ENCODE peak calls at places on chromosomes 6 and 20, in ten cellular contexts. S, R, F, C, X, O, G, W, M and L are unnamed samples.

GRCh38 chr20:58800134-58800650 is 50.5 kb downstream of the GNAS-AS1 start:
- DNase-seq in O (no peak), F (no peak), C (no peak), X (no peak), S (no peak), R (no peak), W (no peak), G (no peak), M (no peak), L (no peak)

GRCh38 chr6:106771822-106772221 is 142.4 kb downstream of the QRSL1 start:
- DNase-seq in O (no peak), F (no peak), W (no peak), X (no peak), G (no peak), C (no peak), S (no peak), R (no peak), M (no peak), L (no peak)

GRCh38 chr20:1122388-1123315 is 4.2 kb downstream of the PSMF1 start:
- DNase-seq in G (no peak), X (peak; percentile 50), R (no peak), F (no peak), O (no peak), C (peak; percentile 77), W (no peak), M (no peak), S (no peak), L (peak; percentile 35)

GRCh38 chr6:39961178-39961577 is 26.9 kb upstream of the MOCS1 start:
- DNase-seq in X (peak; percentile 49), F (no peak), S (no peak), C (peak; percentile 70), O (no peak), G (no peak), W (no peak), M (no peak), R (no peak), L (no peak)

GRCh38 chr20:19401096-19401495 is 188.7 kb downstream of the SLC24A3 start:
- DNase-seq in G (no peak), C (no peak), O (no peak), F (no peak), M (no peak), X (no peak), S (no peak), W (no peak), R (no peak), L (no peak)

GRCh38 chr6:5103250-5103649 is 18.1 kb downstream of the PPP1R3G start:
- DNase-seq in S (no peak), C (no peak), X (no peak), O (no peak), R (no peak), W (peak; percentile 49), M (no peak), F (no peak), G (no peak), L (no peak)

GRCh38 chr6:41404221-41404866 is 68.9 kb downstream of the NCR2 start:
- DNase-seq in S (no peak), C (no peak), W (no peak), R (no peak), G (no peak), O (no peak), M (no peak), F (no peak), X (no peak), L (no peak)

GRCh38 chr6:162882817-162883481 is 155.2 kb downstream of the PACRG start:
- DNase-seq in G (no peak), W (no peak), S (no peak), C (no peak), M (no peak), O (no peak), R (no peak), F (no peak), X (no peak), L (no peak)

GRCh38 chr6:11062715-11063114 is 18.6 kb upstream of the ELOVL2 start:
- DNase-seq in M (no peak), C (no peak), F (no peak), W (no peak), X (no peak), S (no peak), G (no peak), O (no peak), R (no peak), L (no peak)